ENCODE peak calls at places on chromosomes 7 and 10, in five cellular contexts. F is HS-5; G is HuH-7.5; W is neural progenitor cell; O is stimulated activated CD4-positive, alpha-beta T cell treated with anti-CD3 and anti-CD28 coated beads, TNF-alpha, amount 100 ng/mL, for 4 hours. V is an unnamed sample.

GRCh38 chr7:137328389-137329120 is 15.0 kb downstream of the PTN start:
- DNase-seq in F (no peak), G (no peak), W (peak; percentile 22), O (no peak), V (no peak)

GRCh38 chr7:121397832-121398231 is 1.7 kb upstream of the FAM3C start:
- DNase-seq in F (no peak), G (no peak), W (no peak), O (no peak), V (no peak)

GRCh38 chr7:95883208-95883607 is 110.9 kb downstream of the DYNC1I1 start:
- DNase-seq in F (no peak), G (no peak), W (no peak), O (no peak), V (no peak)

GRCh38 chr10:88086187-88086954 is 222.9 kb downstream of the PTEN start:
- DNase-seq in F (no peak), G (no peak), W (no peak), O (no peak), V (no peak)

GRCh38 chr7:71752171-71752935 is 620.4 kb downstream of the GALNT17 start:
- DNase-seq in F (no peak), G (peak; percentile 84), W (peak; percentile 88), O (no peak), V (peak; percentile 82)

GRCh38 chr7:149355390-149356048 is 93.5 kb downstream of the ZNF783 start:
- DNase-seq in F (no peak), G (no peak), W (peak; percentile 44), O (no peak), V (no peak)

GRCh38 chr7:130908345-130909160 is 174.5 kb upstream of the KLF14 start:
- DNase-seq in F (no peak), G (no peak), W (no peak), O (no peak), V (no peak)

GRCh38 chr7:66110861-66111260 is 3.8 kb upstream of the CRCP start:
- DNase-seq in F (peak; percentile 86), G (no peak), W (no peak), O (no peak), V (no peak)

GRCh38 chr10:112970036-112970435 is 20.0 kb downstream of the TCF7L2 start:
- DNase-seq in F (no peak), G (no peak), W (no peak), O (no peak), V (no peak)

V was measured in spleen.